ENCODE peak calls at places on chromosomes 4 and X, in five cellular contexts. One of them, this sample, is unnamed.

GRCh38 chrX:148865237-148865636 is 364.8 kb downstream of the AFF2 start:
- DNase-seq in ACHN: no peak
- DNase-seq in NCI-H774: no peak
- DNase-seq in NCI-H2171 treated with DMSO at 0.1 percent for 48 hours: no peak
- DNase-seq in EH: no peak
- DNase-seq in this sample: no peak

GRCh38 chrX:56733459-56734046 is 4.5 kb downstream of the NBDY start:
- DNase-seq in EH: peak
- DNase-seq in NCI-H2171 treated with DMSO at 0.1 percent for 48 hours: peak
- DNase-seq in NCI-H774: no peak
- DNase-seq in ACHN: peak
- DNase-seq in this sample: peak

GRCh38 chr4:149997881-149998421 is 80.3 kb upstream of the DCLK2 start:
- DNase-seq in ACHN: peak
- DNase-seq in NCI-H2171 treated with DMSO at 0.1 percent for 48 hours: no peak
- DNase-seq in NCI-H774: no peak
- DNase-seq in EH: peak
- DNase-seq in this sample: no peak

GRCh38 chrX:150036181-150036580 is 97.9 kb upstream of the EOLA2 start:
- DNase-seq in NCI-H2171 treated with DMSO at 0.1 percent for 48 hours: no peak
- DNase-seq in NCI-H774: no peak
- DNase-seq in ACHN: peak
- DNase-seq in EH: peak
- DNase-seq in this sample: no peak

GRCh38 chrX:14729058-14729457 is 143.8 kb downstream of the FANCB start:
- DNase-seq in ACHN: no peak
- DNase-seq in NCI-H2171 treated with DMSO at 0.1 percent for 48 hours: no peak
- DNase-seq in NCI-H774: no peak
- DNase-seq in EH: peak
- DNase-seq in this sample: no peak

GRCh38 chr4:140266958-140267568 is 106.4 kb upstream of the SCOC start:
- DNase-seq in EH: peak
- DNase-seq in NCI-H774: no peak
- DNase-seq in ACHN: no peak
- DNase-seq in NCI-H2171 treated with DMSO at 0.1 percent for 48 hours: no peak
- DNase-seq in this sample: no peak

GRCh38 chr4:90883519-90883918 is 756.3 kb downstream of the CCSER1 start:
- DNase-seq in NCI-H2171 treated with DMSO at 0.1 percent for 48 hours: no peak
- DNase-seq in EH: no peak
- DNase-seq in ACHN: no peak
- DNase-seq in NCI-H774: no peak
- DNase-seq in this sample: no peak

GRCh38 chr4:187541666-187542065 is 453.9 kb upstream of the ZFP42 start:
- DNase-seq in ACHN: no peak
- DNase-seq in EH: peak
- DNase-seq in NCI-H774: no peak
- DNase-seq in NCI-H2171 treated with DMSO at 0.1 percent for 48 hours: no peak
- DNase-seq in this sample: no peak

This sample was measured in CD14-positive monocyte.